ENCODE peak calls at places on chromosomes 7 and 10, in nine cellular contexts. P is hepatocyte, V is tibial nerve, S is mammary epithelial cell, I is psoas muscle, K is brain microvascular endothelial cell, G is lung, R is IMR-90, F is heart left ventricle. Y is an unnamed sample. For H3K27me3, the result is how much of the 10 kb centered on the place peaks cover.

GRCh38 chr10:113053091-113053490 is 103.0 kb downstream of the TCF7L2 start:
- DNase-seq in V (no peak), S (no peak), K (no peak), P (no peak), I (peak), F (no peak), G (no peak), R (no peak), Y (no peak)

GRCh38 chr10:3961082-3961481 is 176.1 kb upstream of the KLF6 start:
- DNase-seq in G (no peak), F (no peak), P (no peak), V (no peak), K (no peak), S (no peak), R (no peak), I (no peak), Y (no peak)

GRCh38 chr7:101410743-101411476 is 48.2 kb downstream of the COL26A1 start:
- DNase-seq in P (peak), F (peak), G (no peak), R (no peak), V (no peak), I (no peak), K (peak), S (no peak), Y (peak)

GRCh38 chr7:39541493-39541892 is 24.7 kb upstream of the YAE1 start:
- DNase-seq in S (no peak), R (no peak), V (no peak), P (no peak), F (no peak), K (no peak), I (no peak), G (no peak), Y (no peak)

GRCh38 chr7:105346593-105347322 is 42.0 kb downstream of the SRPK2 start:
- DNase-seq in P (no peak), V (no peak), F (no peak), S (no peak), K (no peak), I (no peak), R (no peak), G (no peak), Y (no peak)

GRCh38 chr7:130387628-130388403 is 7.5 kb downstream of the CPA1 start:
- DNase-seq in G (no peak), P (no peak), S (no peak), V (no peak), K (peak), F (no peak), I (no peak), R (peak), Y (no peak)

GRCh38 chr7:29332027-29332806 is 137.6 kb downstream of the CHN2 start:
- DNase-seq in F (no peak), K (no peak), G (no peak), I (no peak), R (no peak), V (no peak), P (no peak), S (no peak), Y (no peak)

GRCh38 chr7:16813232-16813616 is 8.4 kb upstream of the AGR2 start:
- DNase-seq in S (no peak), V (peak), F (no peak), R (no peak), K (no peak), P (no peak), G (no peak), I (no peak), Y (no peak)

GRCh38 chr10:103535595-103535994 is 42.1 kb downstream of the NEURL1 start:
- DNase-seq in K (no peak), V (no peak), G (no peak), R (no peak), P (no peak), S (no peak), F (no peak), I (no peak), Y (no peak)

GRCh38 chr10:30059209-30060107 is at the start of gene JCAD:
- DNase-seq in P (peak), K (no peak), S (peak), F (peak), V (peak), I (peak), R (no peak), G (peak), Y (no peak)

GRCh38 chr10:10609379-10609955 is 408.2 kb upstream of the CELF2 start:
- DNase-seq in R (no peak), G (no peak), K (no peak), S (no peak), V (no peak), I (no peak), P (no peak), F (no peak), Y (no peak)

GRCh38 chr7:21945374-21946227 is at the start of gene CDCA7L:
- DNase-seq in P (peak), S (peak), I (peak), V (peak), F (peak), R (peak), G (peak), K (peak), Y (peak)

GRCh38 chr10:43569681-43570080 is 4.7 kb downstream of the ZNF239 start:
- DNase-seq in R (no peak), S (no peak), K (no peak), G (no peak), F (no peak), V (no peak), P (no peak), I (no peak), Y (no peak)

GRCh38 chr10:93181249-93181928 is 107.7 kb downstream of the CYP26A1 start:
- DNase-seq in F (no peak), R (no peak), V (no peak), I (no peak), K (no peak), P (no peak), S (no peak), G (no peak), Y (no peak)

GRCh38 chr10:51001587-51001986 is 72.7 kb upstream of the PRKG1 start:
- DNase-seq in G (no peak), S (no peak), K (no peak), P (peak), I (no peak), R (no peak), F (no peak), V (peak), Y (no peak)

GRCh38 chr10:72315611-72316385 is 38.9 kb downstream of the DNAJB12 start:
- DNase-seq in R (peak), V (peak), S (peak), I (peak), G (peak), F (peak), K (no peak), P (peak), Y (no peak)

GRCh38 chr10:73837072-73837471 is 25.7 kb upstream of the NDST2 start:
- DNase-seq in G (no peak), S (no peak), R (peak), P (no peak), V (no peak), I (no peak), K (peak), F (no peak), Y (no peak)

GRCh38 chr10:116324227-116324950 is at the start of gene CCDC172:
- DNase-seq in R (no peak), F (no peak), I (no peak), S (no peak), G (no peak), V (no peak), P (no peak), K (no peak), Y (no peak)
- TF ChIP-seq CTCF in R (no peak), F (no peak), I (no peak), S (no peak), G (no peak), V (no peak), P (no peak), K (no peak), Y (no peak)

GRCh38 chr10:1040133-1040532 is 8.8 kb downstream of the IDI1 start:
- DNase-seq in K (no peak), P (no peak), S (no peak), G (no peak), I (no peak), V (no peak), R (no peak), F (no peak), Y (no peak)
- H3K27me3 ChIP-seq in K (under half), P (under half), S (under half), G (under half), I (under half), V (under half), R (under half), F (under half), Y (under half)

DNA sequence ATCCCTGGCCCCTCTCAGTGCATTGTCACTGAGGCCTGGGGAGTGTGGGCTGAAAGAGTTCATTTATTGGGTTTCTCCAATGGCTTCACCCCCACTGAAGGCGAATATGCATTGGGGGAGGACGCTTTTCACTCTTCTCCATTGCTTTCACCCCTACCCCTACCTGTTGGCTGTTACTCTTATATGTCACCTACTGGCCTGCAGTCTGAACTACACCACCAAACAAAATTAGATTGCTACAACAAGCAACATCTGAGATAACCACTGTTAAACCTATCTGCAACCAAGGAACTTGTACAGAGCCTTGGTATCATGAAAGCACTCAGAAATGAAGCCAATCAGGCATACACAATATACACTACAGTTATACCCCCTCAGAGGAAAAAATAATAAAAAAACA is 203.7 kb downstream of the REEP3 start:
- DNase-seq in K (no peak), G (no peak), V (no peak), R (no peak), P (no peak), F (no peak), S (no peak), I (no peak), Y (no peak)
- TF ChIP-seq CTCF in K (peak), G (no peak), V (no peak), R (no peak), P (no peak), F (no peak), S (peak), I (no peak), Y (no peak)

GRCh38 chr10:45373003-45373782 is 823 bp upstream of the ALOX5 start:
- DNase-seq in I (peak), R (no peak), G (no peak), P (peak), V (no peak), K (no peak), F (no peak), S (no peak), Y (no peak)

GRCh38 chr10:45370202-45370955 is 3.6 kb upstream of the ALOX5 start:
- DNase-seq in K (no peak), G (no peak), R (no peak), P (no peak), I (no peak), F (no peak), S (no peak), V (no peak), Y (no peak)

GRCh38 chr10:45371555-45371954 is 2.5 kb upstream of the ALOX5 start:
- DNase-seq in S (no peak), I (no peak), G (no peak), V (no peak), P (no peak), R (no peak), F (no peak), K (no peak), Y (no peak)

GRCh38 chr10:45373783-45374450 is at the start of gene ALOX5:
- DNase-seq in V (no peak), P (peak), R (no peak), F (peak), I (peak), S (no peak), K (no peak), G (peak), Y (peak)

DNA sequence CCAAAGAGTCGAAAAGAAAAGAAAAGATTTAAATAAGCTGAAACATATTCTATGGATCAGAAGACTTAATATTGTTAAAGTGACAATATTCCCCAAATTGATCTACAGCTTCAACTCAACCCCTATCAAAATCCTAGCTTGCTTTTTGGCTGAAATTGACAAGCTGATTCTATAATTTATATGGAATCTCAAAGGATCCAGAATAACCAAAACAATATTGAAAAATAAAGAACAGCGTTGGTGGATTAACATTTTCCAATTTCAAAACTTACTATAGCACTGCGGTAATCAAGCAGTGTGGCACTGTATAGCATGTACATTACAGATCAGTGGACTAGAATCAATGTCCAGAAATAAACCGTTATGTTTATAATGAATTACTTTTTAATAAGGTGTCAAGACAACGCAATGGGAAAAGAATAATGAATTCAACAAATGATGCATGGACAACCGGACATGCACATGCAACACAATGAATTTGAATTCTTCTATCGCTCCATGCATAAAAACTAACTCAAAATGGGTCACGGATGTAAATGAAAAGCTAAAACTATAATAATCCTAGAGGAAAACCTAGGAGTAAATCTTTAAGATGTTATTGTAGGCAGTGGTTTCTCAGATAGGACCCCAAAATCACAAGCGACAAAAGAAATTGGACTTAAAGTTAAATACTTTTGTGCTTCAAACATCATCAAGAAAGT is 1.6 kb upstream of the ALOX5 start:
- DNase-seq in V (no peak), F (no peak), P (no peak), K (no peak), I (no peak), S (no peak), G (no peak), R (no peak), Y (no peak)
- H3K27me3 ChIP-seq in V (under half), F (under half), P (half or more), K (under half), I (under half), S (under half), G (under half), R (under half), Y (under half)